ENCODE peak calls at places on chromosome 16, in five cellular contexts. D is tibial artery, A is right atrium auricular region, R is AG04450, U is PC-3. Q is an unnamed sample.

GRCh38 chr16:87324411-87325275 is 7.5 kb upstream of the C16orf95 start:
- DNase-seq in D (no peak), A (no peak), R (no peak), U (peak), Q (peak)

GRCh38 chr16:22337045-22337444 is 37.4 kb downstream of the CDR2 start:
- DNase-seq in D (no peak), A (no peak), R (no peak), U (no peak), Q (no peak)

GRCh38 chr16:57899771-57900661 is 70.9 kb downstream of the CNGB1 start:
- DNase-seq in D (peak), A (peak), R (peak), U (peak), Q (peak)

GRCh38 chr16:31676731-31677130 is 149.0 kb downstream of the AHSP start:
- DNase-seq in D (no peak), A (no peak), R (no peak), U (no peak), Q (no peak)

GRCh38 chr16:56475226-56475625 is 23.9 kb downstream of the OGFOD1 start:
- DNase-seq in D (no peak), A (no peak), R (no peak), U (no peak), Q (no peak)

GRCh38 chr16:4391635-4392381 is 20.2 kb downstream of the VASN start:
- DNase-seq in D (no peak), A (no peak), R (no peak), U (no peak), Q (no peak)

GRCh38 chr16:85898521-85899442 is at the start of gene IRF8:
- DNase-seq in D (peak), A (peak), R (no peak), U (no peak), Q (peak)

GRCh38 chr16:87945351-87946042 is 5.7 kb upstream of the BANP start:
- DNase-seq in D (peak), A (peak), R (no peak), U (peak), Q (peak)

GRCh38 chr16:23753908-23754593 is 775 bp upstream of the CHP2 start:
- DNase-seq in D (no peak), A (peak), R (no peak), U (no peak), Q (no peak)
- H3K4me3 ChIP-seq in D (no peak), A (no peak), R (no peak), U (no peak), Q (no peak)

DNA sequence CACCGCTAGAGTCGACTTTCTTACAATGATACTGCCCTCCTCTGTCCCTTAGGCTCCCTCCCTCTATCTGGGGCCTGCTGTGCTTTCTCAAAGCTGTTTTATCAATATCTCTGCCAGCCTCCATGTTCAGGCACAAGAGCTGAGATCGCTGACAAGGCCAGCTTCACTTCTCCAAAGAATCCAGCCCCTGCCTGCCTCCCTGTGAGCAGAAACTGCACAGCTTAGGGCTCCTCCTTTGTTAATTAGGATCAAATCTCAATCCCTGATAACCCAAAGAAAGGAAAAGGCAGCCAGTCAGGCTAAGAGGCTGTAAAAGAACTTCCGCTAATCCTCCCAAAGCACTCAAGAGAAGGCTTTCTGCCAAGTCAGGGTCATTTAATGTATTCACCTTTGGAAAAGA is 616.0 kb upstream of the CDH11 start:
- DNase-seq in D (no peak), A (no peak), R (no peak), U (no peak), Q (no peak)
- TF ChIP-seq CTCF in D (no peak), A (no peak), R (no peak), U (no peak), Q (no peak)

DNA sequence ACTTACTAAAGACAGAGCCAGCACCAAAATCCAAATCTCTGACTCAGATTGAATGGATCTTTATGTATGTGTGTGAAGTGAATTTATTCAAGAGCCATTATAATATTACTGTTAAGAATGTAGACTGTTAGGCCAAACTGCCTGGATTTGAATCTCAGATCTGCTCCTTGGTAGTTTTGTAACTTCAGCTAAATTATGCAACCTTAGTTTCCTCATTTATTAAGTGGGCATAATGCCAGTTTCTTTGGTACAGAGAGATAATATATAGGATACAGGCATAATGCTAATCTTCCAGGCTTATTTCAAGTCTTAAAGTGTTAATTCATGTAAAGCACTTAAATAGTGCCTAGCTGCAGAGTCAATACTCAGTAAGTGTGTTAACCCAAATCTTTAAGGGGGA is 12.8 kb downstream of the CNEP1R1 start:
- DNase-seq in D (no peak), A (no peak), R (no peak), U (no peak), Q (no peak)
- H3K27ac ChIP-seq in D (no peak), A (no peak), R (no peak), U (no peak), Q (no peak)

DNA sequence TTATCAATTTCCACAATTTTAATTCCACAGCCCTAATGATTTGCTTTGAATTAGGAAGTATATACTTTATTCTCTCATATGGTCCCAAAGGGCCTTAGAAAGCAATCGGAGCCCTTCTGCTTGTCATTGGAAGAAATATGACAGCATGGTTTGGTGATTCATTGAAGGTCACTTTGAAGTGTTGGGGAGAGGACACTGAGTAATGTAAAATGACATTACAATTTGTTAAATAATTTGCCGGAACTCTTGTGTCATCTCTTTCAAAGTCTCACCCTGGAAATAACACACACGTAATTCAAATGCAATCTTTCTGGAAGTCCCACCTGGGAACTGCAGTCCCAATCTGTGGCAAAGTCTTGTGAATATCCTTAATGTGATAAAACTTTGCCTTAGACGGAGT is 59.8 kb downstream of the BMERB1 start:
- DNase-seq in D (no peak), A (no peak), R (no peak), U (peak), Q (no peak)
- H3K4me3 ChIP-seq in D (no peak), A (no peak), R (no peak), U (no peak), Q (no peak)

Q was measured in heart left ventricle.